ENCODE peak calls at places on chromosomes 4 and X, in six cellular contexts. One of them, this sample, is unnamed.

GRCh38 chr4:2756691-2757350 is 685 bp upstream of the TNIP2 start:
- DNase-seq in GM13977: no peak
- DNase-seq in AG10803: no peak
- DNase-seq in type B pancreatic cell: no peak
- DNase-seq in GM12878: no peak
- DNase-seq in EL: no peak
- DNase-seq in this sample: no peak

GRCh38 chrX:50747471-50747900 is 66.5 kb downstream of the SHROOM4 start:
- DNase-seq in type B pancreatic cell: no peak
- DNase-seq in GM12878: no peak
- DNase-seq in AG10803: peak; percentile 93
- DNase-seq in EL: peak; percentile 0
- DNase-seq in GM13977: peak; percentile 25
- DNase-seq in this sample: no peak

GRCh38 chr4:99624141-99624719 is 33.4 kb downstream of the C4orf54 start:
- DNase-seq in GM12878: no peak
- DNase-seq in GM13977: no peak
- DNase-seq in type B pancreatic cell: no peak
- DNase-seq in EL: no peak
- DNase-seq in AG10803: no peak
- DNase-seq in this sample: no peak

GRCh38 chrX:40273356-40274050 is 175.7 kb upstream of the BCOR start:
- DNase-seq in GM13977: no peak
- DNase-seq in GM12878: no peak
- DNase-seq in EL: no peak
- DNase-seq in AG10803: no peak
- DNase-seq in type B pancreatic cell: no peak
- DNase-seq in this sample: no peak

GRCh38 chrX:97828454-97828853 is 944.7 kb downstream of the RPA4 start:
- DNase-seq in type B pancreatic cell: no peak
- DNase-seq in GM12878: no peak
- DNase-seq in AG10803: no peak
- DNase-seq in GM13977: no peak
- DNase-seq in EL: no peak
- DNase-seq in this sample: no peak

GRCh38 chr4:20987191-20987590 is 286.9 kb downstream of the PACRGL start:
- DNase-seq in type B pancreatic cell: no peak
- DNase-seq in AG10803: no peak
- DNase-seq in GM12878: no peak
- DNase-seq in EL: no peak
- DNase-seq in GM13977: no peak
- DNase-seq in this sample: no peak

GRCh38 chrX:136055651-136056221 is 70.5 kb downstream of the SLC9A6 start:
- DNase-seq in type B pancreatic cell: no peak
- DNase-seq in AG10803: peak; percentile 95
- DNase-seq in EL: peak; percentile 51
- DNase-seq in GM12878: no peak
- DNase-seq in GM13977: no peak
- DNase-seq in this sample: no peak

GRCh38 chr4:96293806-96294205 is 453.9 kb downstream of the PDHA2 start:
- DNase-seq in type B pancreatic cell: no peak
- DNase-seq in GM12878: no peak
- DNase-seq in EL: no peak
- DNase-seq in GM13977: no peak
- DNase-seq in AG10803: no peak
- DNase-seq in this sample: no peak

GRCh38 chrX:38117485-38117884 is 103.2 kb downstream of the SRPX start:
- DNase-seq in GM13977: no peak
- DNase-seq in EL: no peak
- DNase-seq in AG10803: no peak
- DNase-seq in GM12878: no peak
- DNase-seq in type B pancreatic cell: no peak
- DNase-seq in this sample: no peak

GRCh38 chrX:151153086-151153485 is 23.3 kb upstream of the GPR50 start:
- DNase-seq in GM13977: no peak
- DNase-seq in GM12878: no peak
- DNase-seq in type B pancreatic cell: no peak
- DNase-seq in EL: peak; percentile 76
- DNase-seq in AG10803: peak; percentile 12
- DNase-seq in this sample: no peak

This sample was measured in lung.